ENCODE peak calls at places on chromosomes 5 and 9, in seven cellular contexts. One of them, this sample, is unnamed.

GRCh38 chr5:82011761-82012160 is 39.9 kb downstream of the ATG10 start:
- DNase-seq in mammary epithelial cell: peak; percentile 1
- DNase-seq in cardiac muscle cell: peak; percentile 42
- DNase-seq in psoas muscle: no peak
- DNase-seq in effector memory CD4-positive, alpha-beta T cell: no peak
- DNase-seq in iPS DF 6.9: no peak
- DNase-seq in CD4-positive, CD25-positive, alpha-beta regulatory T cell: no peak
- DNase-seq in this sample: no peak

GRCh38 chr5:10565785-10566506 is 2.1 kb downstream of the ANKRD33B start:
- DNase-seq in psoas muscle: no peak
- DNase-seq in mammary epithelial cell: no peak
- DNase-seq in effector memory CD4-positive, alpha-beta T cell: no peak
- DNase-seq in iPS DF 6.9: no peak
- DNase-seq in CD4-positive, CD25-positive, alpha-beta regulatory T cell: no peak
- DNase-seq in cardiac muscle cell: no peak
- DNase-seq in this sample: peak; percentile 70

GRCh38 chr5:175216991-175217390 is 227.0 kb downstream of the DRD1 start:
- DNase-seq in iPS DF 6.9: no peak
- DNase-seq in cardiac muscle cell: no peak
- DNase-seq in CD4-positive, CD25-positive, alpha-beta regulatory T cell: no peak
- DNase-seq in mammary epithelial cell: no peak
- DNase-seq in effector memory CD4-positive, alpha-beta T cell: no peak
- DNase-seq in psoas muscle: peak; percentile 25
- DNase-seq in this sample: no peak

GRCh38 chr5:1011226-1011631 is 2.6 kb downstream of the NKD2 start:
- DNase-seq in CD4-positive, CD25-positive, alpha-beta regulatory T cell: no peak
- DNase-seq in iPS DF 6.9: peak; percentile 70
- DNase-seq in psoas muscle: peak; percentile 15
- DNase-seq in effector memory CD4-positive, alpha-beta T cell: no peak
- DNase-seq in cardiac muscle cell: peak; percentile 28
- DNase-seq in mammary epithelial cell: no peak
- DNase-seq in this sample: peak; percentile 95

GRCh38 chr9:16318516-16319060 is 551.9 kb downstream of the BNC2 start:
- DNase-seq in iPS DF 6.9: no peak
- DNase-seq in effector memory CD4-positive, alpha-beta T cell: no peak
- DNase-seq in mammary epithelial cell: no peak
- DNase-seq in CD4-positive, CD25-positive, alpha-beta regulatory T cell: no peak
- DNase-seq in psoas muscle: no peak
- DNase-seq in cardiac muscle cell: no peak
- DNase-seq in this sample: no peak

GRCh38 chr9:26131891-26132290 is 453.6 kb upstream of the TUSC1 start:
- DNase-seq in mammary epithelial cell: no peak
- DNase-seq in effector memory CD4-positive, alpha-beta T cell: no peak
- DNase-seq in iPS DF 6.9: no peak
- DNase-seq in psoas muscle: no peak
- DNase-seq in CD4-positive, CD25-positive, alpha-beta regulatory T cell: no peak
- DNase-seq in cardiac muscle cell: peak; percentile 43
- DNase-seq in this sample: no peak

GRCh38 chr9:117672397-117672796 is 31.8 kb upstream of the TLR4 start:
- DNase-seq in cardiac muscle cell: peak; percentile 54
- DNase-seq in iPS DF 6.9: no peak
- DNase-seq in CD4-positive, CD25-positive, alpha-beta regulatory T cell: no peak
- DNase-seq in effector memory CD4-positive, alpha-beta T cell: no peak
- DNase-seq in mammary epithelial cell: peak; percentile 83
- DNase-seq in psoas muscle: no peak
- DNase-seq in this sample: no peak

GRCh38 chr9:114811969-114812636 is 6.3 kb upstream of the TNFSF15 start:
- DNase-seq in mammary epithelial cell: no peak
- DNase-seq in effector memory CD4-positive, alpha-beta T cell: no peak
- DNase-seq in CD4-positive, CD25-positive, alpha-beta regulatory T cell: no peak
- DNase-seq in cardiac muscle cell: no peak
- DNase-seq in iPS DF 6.9: no peak
- DNase-seq in psoas muscle: no peak
- DNase-seq in this sample: no peak

GRCh38 chr9:88775037-88775471 is 216.2 kb upstream of the S1PR3 start:
- DNase-seq in iPS DF 6.9: no peak
- DNase-seq in psoas muscle: no peak
- DNase-seq in effector memory CD4-positive, alpha-beta T cell: no peak
- DNase-seq in mammary epithelial cell: peak; percentile 82
- DNase-seq in CD4-positive, CD25-positive, alpha-beta regulatory T cell: no peak
- DNase-seq in cardiac muscle cell: peak; percentile 97
- DNase-seq in this sample: no peak
- H3K4me1 ChIP-seq in iPS DF 6.9: no peaks in the 10 kb centered on the region
- H3K4me1 ChIP-seq in psoas muscle: no peaks in the 10 kb centered on the region
- H3K4me1 ChIP-seq in effector memory CD4-positive, alpha-beta T cell: no peaks in the 10 kb centered on the region
- H3K4me1 ChIP-seq in mammary epithelial cell: peaks cover 45% of the 10 kb centered on the region
- H3K4me1 ChIP-seq in CD4-positive, CD25-positive, alpha-beta regulatory T cell: no peaks in the 10 kb centered on the region
- H3K4me1 ChIP-seq in cardiac muscle cell: no peaks in the 10 kb centered on the region
- H3K4me1 ChIP-seq in this sample: peaks cover 24% of the 10 kb centered on the region

DNA sequence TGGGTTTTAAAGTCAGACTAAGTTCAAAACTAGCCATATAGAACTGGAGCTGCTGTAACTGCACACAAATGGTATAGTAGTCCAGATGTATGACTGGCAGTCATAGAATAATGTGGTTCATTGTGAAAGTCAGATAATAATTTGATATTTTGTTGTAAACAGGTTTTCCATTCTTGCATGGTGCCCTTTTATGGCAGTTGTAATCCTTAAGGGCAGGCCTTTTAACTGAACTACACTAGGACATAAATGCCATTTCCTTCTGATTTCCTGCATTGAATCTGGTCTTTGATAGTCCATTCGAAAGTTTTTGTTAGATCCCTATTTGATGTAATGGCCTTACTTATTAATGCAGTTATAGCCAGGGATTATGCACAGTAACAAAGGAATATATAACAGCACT is 632.6 kb downstream of the PDE4D start:
- DNase-seq in CD4-positive, CD25-positive, alpha-beta regulatory T cell: no peak
- DNase-seq in mammary epithelial cell: no peak
- DNase-seq in psoas muscle: no peak
- DNase-seq in cardiac muscle cell: no peak
- DNase-seq in effector memory CD4-positive, alpha-beta T cell: no peak
- DNase-seq in iPS DF 6.9: no peak
- DNase-seq in this sample: no peak
- H3K9me3 ChIP-seq in CD4-positive, CD25-positive, alpha-beta regulatory T cell: no peaks in the 10 kb centered on the region
- H3K9me3 ChIP-seq in mammary epithelial cell: no peaks in the 10 kb centered on the region
- H3K9me3 ChIP-seq in psoas muscle: no peaks in the 10 kb centered on the region
- H3K9me3 ChIP-seq in cardiac muscle cell: no peaks in the 10 kb centered on the region
- H3K9me3 ChIP-seq in effector memory CD4-positive, alpha-beta T cell: no peaks in the 10 kb centered on the region
- H3K9me3 ChIP-seq in iPS DF 6.9: no peaks in the 10 kb centered on the region
- H3K9me3 ChIP-seq in this sample: no peaks in the 10 kb centered on the region

GRCh38 chr9:2837915-2838314 is 6.0 kb downstream of the PUM3 start:
- DNase-seq in CD4-positive, CD25-positive, alpha-beta regulatory T cell: no peak
- DNase-seq in iPS DF 6.9: no peak
- DNase-seq in cardiac muscle cell: peak; percentile 59
- DNase-seq in effector memory CD4-positive, alpha-beta T cell: no peak
- DNase-seq in psoas muscle: no peak
- DNase-seq in mammary epithelial cell: no peak
- DNase-seq in this sample: no peak
- H3K4me1 ChIP-seq in CD4-positive, CD25-positive, alpha-beta regulatory T cell: peaks cover 10% of the 10 kb centered on the region
- H3K4me1 ChIP-seq in iPS DF 6.9: peaks cover 2% of the 10 kb centered on the region
- H3K4me1 ChIP-seq in cardiac muscle cell: peaks cover 27% of the 10 kb centered on the region
- H3K4me1 ChIP-seq in effector memory CD4-positive, alpha-beta T cell: peaks cover 2% of the 10 kb centered on the region
- H3K4me1 ChIP-seq in psoas muscle: peaks cover 49% of the 10 kb centered on the region
- H3K4me1 ChIP-seq in mammary epithelial cell: peaks cover 18% of the 10 kb centered on the region
- H3K4me1 ChIP-seq in this sample: peaks cover 2% of the 10 kb centered on the region

GRCh38 chr5:119304439-119304838 is 51.4 kb upstream of the TNFAIP8 start:
- DNase-seq in CD4-positive, CD25-positive, alpha-beta regulatory T cell: no peak
- DNase-seq in effector memory CD4-positive, alpha-beta T cell: no peak
- DNase-seq in mammary epithelial cell: peak; percentile 44
- DNase-seq in cardiac muscle cell: no peak
- DNase-seq in psoas muscle: no peak
- DNase-seq in iPS DF 6.9: no peak
- DNase-seq in this sample: no peak
- H3K9me3 ChIP-seq in CD4-positive, CD25-positive, alpha-beta regulatory T cell: no peaks in the 10 kb centered on the region
- H3K9me3 ChIP-seq in effector memory CD4-positive, alpha-beta T cell: no peaks in the 10 kb centered on the region
- H3K9me3 ChIP-seq in mammary epithelial cell: no peaks in the 10 kb centered on the region
- H3K9me3 ChIP-seq in cardiac muscle cell: no peaks in the 10 kb centered on the region
- H3K9me3 ChIP-seq in psoas muscle: no peaks in the 10 kb centered on the region
- H3K9me3 ChIP-seq in iPS DF 6.9: no peaks in the 10 kb centered on the region
- H3K9me3 ChIP-seq in this sample: peaks cover 16% of the 10 kb centered on the region

GRCh38 chr9:35646583-35647265 is 4.0 kb downstream of the SIT1 start:
- DNase-seq in mammary epithelial cell: peak; percentile 85
- DNase-seq in effector memory CD4-positive, alpha-beta T cell: peak; percentile 85
- DNase-seq in cardiac muscle cell: peak; percentile 93
- DNase-seq in iPS DF 6.9: peak; percentile 86
- DNase-seq in psoas muscle: peak; percentile 93
- DNase-seq in CD4-positive, CD25-positive, alpha-beta regulatory T cell: peak; percentile 93
- DNase-seq in this sample: peak; percentile 97
- H3K4me1 ChIP-seq in mammary epithelial cell: peaks cover 6% of the 10 kb centered on the region
- H3K4me1 ChIP-seq in effector memory CD4-positive, alpha-beta T cell: peaks cover 45% of the 10 kb centered on the region
- H3K4me1 ChIP-seq in cardiac muscle cell: peaks cover 9% of the 10 kb centered on the region
- H3K4me1 ChIP-seq in iPS DF 6.9: peaks cover 8% of the 10 kb centered on the region
- H3K4me1 ChIP-seq in psoas muscle: no peaks in the 10 kb centered on the region
- H3K4me1 ChIP-seq in CD4-positive, CD25-positive, alpha-beta regulatory T cell: peaks cover 65% of the 10 kb centered on the region
- H3K4me1 ChIP-seq in this sample: no peaks in the 10 kb centered on the region

GRCh38 chr5:180238631-180239030 is 29.6 kb upstream of the RASGEF1C start:
- DNase-seq in CD4-positive, CD25-positive, alpha-beta regulatory T cell: no peak
- DNase-seq in cardiac muscle cell: no peak
- DNase-seq in effector memory CD4-positive, alpha-beta T cell: no peak
- DNase-seq in iPS DF 6.9: no peak
- DNase-seq in mammary epithelial cell: no peak
- DNase-seq in psoas muscle: no peak
- DNase-seq in this sample: no peak
- H3K9me3 ChIP-seq in CD4-positive, CD25-positive, alpha-beta regulatory T cell: peaks cover 24% of the 10 kb centered on the region
- H3K9me3 ChIP-seq in cardiac muscle cell: no peaks in the 10 kb centered on the region
- H3K9me3 ChIP-seq in effector memory CD4-positive, alpha-beta T cell: peaks cover 6% of the 10 kb centered on the region
- H3K9me3 ChIP-seq in iPS DF 6.9: no peaks in the 10 kb centered on the region
- H3K9me3 ChIP-seq in mammary epithelial cell: no peaks in the 10 kb centered on the region
- H3K9me3 ChIP-seq in psoas muscle: peaks cover 14% of the 10 kb centered on the region
- H3K9me3 ChIP-seq in this sample: no peaks in the 10 kb centered on the region

GRCh38 chr5:142096382-142096781 is 12.2 kb upstream of the NDFIP1 start:
- DNase-seq in cardiac muscle cell: no peak
- DNase-seq in effector memory CD4-positive, alpha-beta T cell: no peak
- DNase-seq in CD4-positive, CD25-positive, alpha-beta regulatory T cell: peak; percentile 48
- DNase-seq in iPS DF 6.9: no peak
- DNase-seq in mammary epithelial cell: no peak
- DNase-seq in psoas muscle: no peak
- DNase-seq in this sample: no peak

GRCh38 chr5:142091922-142092321 is 16.7 kb upstream of the NDFIP1 start:
- DNase-seq in iPS DF 6.9: no peak
- DNase-seq in effector memory CD4-positive, alpha-beta T cell: no peak
- DNase-seq in psoas muscle: no peak
- DNase-seq in CD4-positive, CD25-positive, alpha-beta regulatory T cell: no peak
- DNase-seq in mammary epithelial cell: no peak
- DNase-seq in cardiac muscle cell: no peak
- DNase-seq in this sample: no peak

GRCh38 chr5:142097681-142098080 is 10.9 kb upstream of the NDFIP1 start:
- DNase-seq in cardiac muscle cell: no peak
- DNase-seq in effector memory CD4-positive, alpha-beta T cell: no peak
- DNase-seq in mammary epithelial cell: peak; percentile 75
- DNase-seq in CD4-positive, CD25-positive, alpha-beta regulatory T cell: no peak
- DNase-seq in iPS DF 6.9: no peak
- DNase-seq in psoas muscle: no peak
- DNase-seq in this sample: no peak

GRCh38 chr5:142095651-142096330 is 12.8 kb upstream of the NDFIP1 start:
- DNase-seq in CD4-positive, CD25-positive, alpha-beta regulatory T cell: peak; percentile 90
- DNase-seq in mammary epithelial cell: no peak
- DNase-seq in iPS DF 6.9: no peak
- DNase-seq in psoas muscle: no peak
- DNase-seq in effector memory CD4-positive, alpha-beta T cell: peak; percentile 79
- DNase-seq in cardiac muscle cell: no peak
- DNase-seq in this sample: no peak

GRCh38 chr5:142095035-142095434 is 13.5 kb upstream of the NDFIP1 start:
- DNase-seq in CD4-positive, CD25-positive, alpha-beta regulatory T cell: no peak
- DNase-seq in effector memory CD4-positive, alpha-beta T cell: peak; percentile 31
- DNase-seq in iPS DF 6.9: no peak
- DNase-seq in cardiac muscle cell: no peak
- DNase-seq in mammary epithelial cell: no peak
- DNase-seq in psoas muscle: no peak
- DNase-seq in this sample: no peak
- H3K4me1 ChIP-seq in CD4-positive, CD25-positive, alpha-beta regulatory T cell: peaks cover 26% of the 10 kb centered on the region
- H3K4me1 ChIP-seq in effector memory CD4-positive, alpha-beta T cell: peaks cover 28% of the 10 kb centered on the region
- H3K4me1 ChIP-seq in iPS DF 6.9: peaks cover 1% of the 10 kb centered on the region
- H3K4me1 ChIP-seq in cardiac muscle cell: peaks cover 32% of the 10 kb centered on the region
- H3K4me1 ChIP-seq in mammary epithelial cell: peaks cover 10% of the 10 kb centered on the region
- H3K4me1 ChIP-seq in psoas muscle: peaks cover 18% of the 10 kb centered on the region
- H3K4me1 ChIP-seq in this sample: peaks cover 3% of the 10 kb centered on the region

GRCh38 chr9:119078015-119078414 is 291.2 kb downstream of the BRINP1 start:
- DNase-seq in psoas muscle: no peak
- DNase-seq in CD4-positive, CD25-positive, alpha-beta regulatory T cell: no peak
- DNase-seq in effector memory CD4-positive, alpha-beta T cell: no peak
- DNase-seq in mammary epithelial cell: no peak
- DNase-seq in iPS DF 6.9: no peak
- DNase-seq in cardiac muscle cell: no peak
- DNase-seq in this sample: no peak
- H3K9me3 ChIP-seq in psoas muscle: no peaks in the 10 kb centered on the region
- H3K9me3 ChIP-seq in CD4-positive, CD25-positive, alpha-beta regulatory T cell: no peaks in the 10 kb centered on the region
- H3K9me3 ChIP-seq in effector memory CD4-positive, alpha-beta T cell: no peaks in the 10 kb centered on the region
- H3K9me3 ChIP-seq in mammary epithelial cell: no peaks in the 10 kb centered on the region
- H3K9me3 ChIP-seq in iPS DF 6.9: no peaks in the 10 kb centered on the region
- H3K9me3 ChIP-seq in cardiac muscle cell: no peaks in the 10 kb centered on the region
- H3K9me3 ChIP-seq in this sample: no peaks in the 10 kb centered on the region

DNA sequence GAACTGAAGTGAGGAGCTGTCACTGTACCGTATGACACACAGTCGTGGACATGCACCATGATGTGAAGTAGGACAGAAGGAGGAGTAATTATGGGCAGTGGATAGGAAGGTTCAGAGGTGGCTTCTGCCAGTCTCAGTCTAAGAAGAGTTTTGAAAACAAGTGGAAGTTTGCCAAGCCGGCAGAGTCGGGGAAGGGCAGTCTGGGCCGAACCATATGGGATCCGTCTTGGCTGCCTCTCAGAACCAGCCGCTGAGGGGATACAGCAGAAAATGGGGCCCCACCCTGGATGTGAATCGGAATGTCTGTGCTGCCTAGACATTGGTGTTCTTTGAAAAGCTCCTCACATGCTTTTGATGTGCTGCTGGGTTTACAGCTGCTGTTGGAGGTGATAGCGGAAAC is 11.1 kb downstream of the SNX18 start:
- DNase-seq in psoas muscle: no peak
- DNase-seq in iPS DF 6.9: no peak
- DNase-seq in effector memory CD4-positive, alpha-beta T cell: no peak
- DNase-seq in CD4-positive, CD25-positive, alpha-beta regulatory T cell: no peak
- DNase-seq in mammary epithelial cell: no peak
- DNase-seq in cardiac muscle cell: no peak
- DNase-seq in this sample: no peak
- H3K4me1 ChIP-seq in psoas muscle: peaks cover 68% of the 10 kb centered on the region
- H3K4me1 ChIP-seq in iPS DF 6.9: peaks cover 2% of the 10 kb centered on the region
- H3K4me1 ChIP-seq in effector memory CD4-positive, alpha-beta T cell: no peaks in the 10 kb centered on the region
- H3K4me1 ChIP-seq in CD4-positive, CD25-positive, alpha-beta regulatory T cell: peaks cover 18% of the 10 kb centered on the region
- H3K4me1 ChIP-seq in mammary epithelial cell: peaks cover 17% of the 10 kb centered on the region
- H3K4me1 ChIP-seq in cardiac muscle cell: peaks cover 56% of the 10 kb centered on the region
- H3K4me1 ChIP-seq in this sample: peaks cover 3% of the 10 kb centered on the region